ENCODE peak calls at places on chromosomes 6 and 20, in eight cellular contexts. R, V, Z, X, W, C, Q and J are unnamed samples.

GRCh38 chr20:25867776-25868649 is 171.4 kb upstream of the ZNF337 start:
- DNase-seq in Z (peak), C (peak), Q (peak), X (no peak), W (peak), V (peak), R (peak), J (peak)

GRCh38 chr20:47487175-47487917 is 14.3 kb upstream of the NCOA3 start:
- DNase-seq in C (peak), Q (no peak), W (no peak), Z (peak), X (no peak), R (no peak), V (peak), J (no peak)

GRCh38 chr6:14734416-14735340 is 511.2 kb upstream of the JARID2 start:
- DNase-seq in R (peak), Q (no peak), W (no peak), X (peak), Z (no peak), V (peak), C (no peak), J (peak)

GRCh38 chr6:55713411-55713810 is 134.4 kb upstream of the HMGCLL1 start:
- DNase-seq in X (no peak), W (no peak), C (no peak), V (peak), R (peak), Z (no peak), Q (no peak), J (peak)

GRCh38 chr6:112360498-112360897 is 13.4 kb downstream of the RFPL4B start:
- DNase-seq in V (no peak), W (no peak), Z (peak), R (no peak), Q (no peak), X (no peak), C (no peak), J (peak)

GRCh38 chr6:215335-216034 is 76.8 kb upstream of the DUSP22 start:
- DNase-seq in V (peak), W (no peak), X (peak), R (peak), Q (no peak), C (no peak), Z (no peak), J (peak)

GRCh38 chr20:37378785-37379598 is 33.1 kb downstream of the SRC start:
- DNase-seq in V (peak), Z (peak), R (peak), X (no peak), C (peak), Q (no peak), W (no peak), J (peak)

GRCh38 chr20:4161447-4162251 is 146.3 kb upstream of the RNF24 start:
- DNase-seq in Z (no peak), C (peak), X (no peak), V (no peak), Q (no peak), W (no peak), R (peak), J (peak)

GRCh38 chr6:130412556-130413290 is 46.9 kb downstream of the TMEM200A start:
- DNase-seq in R (no peak), Q (no peak), W (no peak), C (no peak), Z (no peak), X (no peak), V (peak), J (no peak)

GRCh38 chr6:56877922-56878321 is 77.0 kb upstream of the BEND6 start:
- DNase-seq in W (no peak), C (no peak), X (no peak), R (no peak), V (no peak), Z (no peak), Q (no peak), J (no peak)

GRCh38 chr6:68233623-68234022 is 401.5 kb upstream of the ADGRB3 start:
- DNase-seq in V (peak), Q (no peak), Z (no peak), W (no peak), X (no peak), R (peak), C (no peak), J (peak)

GRCh38 chr6:40585661-40586269 is 1.4 kb downstream of the LRFN2 start:
- DNase-seq in Z (no peak), C (no peak), R (no peak), Q (no peak), X (no peak), V (no peak), W (no peak), J (no peak)

GRCh38 chr6:168041928-168042327 is 37.1 kb downstream of the FRMD1 start:
- DNase-seq in W (no peak), X (no peak), V (no peak), C (peak), Q (no peak), Z (no peak), R (no peak), J (no peak)

GRCh38 chr6:125149256-125150144 is 4.1 kb upstream of the TPD52L1 start:
- DNase-seq in W (no peak), Z (no peak), X (no peak), V (peak), R (peak), Q (no peak), C (no peak), J (peak)

DNA sequence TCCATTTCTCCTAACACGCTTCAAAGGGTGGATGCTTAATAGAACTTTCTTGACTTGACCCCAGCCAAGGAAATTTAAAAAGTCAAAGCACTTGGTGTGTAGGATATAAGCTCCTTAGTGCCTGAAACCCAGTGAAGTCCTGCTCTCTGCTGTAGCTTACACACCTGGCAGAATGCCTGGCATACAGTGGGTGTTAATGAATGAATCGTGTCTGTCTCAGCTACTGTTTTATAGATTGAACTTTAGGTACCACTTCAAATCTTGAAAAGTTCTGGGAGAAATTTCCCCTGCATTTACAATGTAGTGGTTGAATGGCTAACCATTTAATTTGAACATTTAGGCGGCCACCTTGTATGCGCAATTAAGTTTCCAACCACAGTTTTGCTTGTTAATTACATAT is 70.5 kb upstream of the ZNF217 start:
- DNase-seq in C (no peak), R (no peak), V (no peak), W (no peak), X (no peak), Z (no peak), Q (no peak), J (no peak)
- H3K4me3 ChIP-seq in C (no peak), R (no peak), V (no peak), W (no peak), X (no peak), Z (no peak), Q (no peak), J (no peak)

GRCh38 chr6:114342826-114343781 is at the start of gene HS3ST5:
- DNase-seq in Z (no peak), R (no peak), X (no peak), V (no peak), W (peak), Q (no peak), C (peak), J (peak)
- TF ChIP-seq CTCF in Z (no peak), R (peak), X (no peak), V (no peak), W (peak), Q (peak), C (no peak), J (peak)

GRCh38 chr6:151240036-151240685 is 394 bp downstream of the AKAP12 start:
- DNase-seq in X (peak), C (peak), V (peak), R (peak), Q (peak), Z (peak), W (peak), J (peak)

GRCh38 chr6:151240861-151241642 is 1.3 kb downstream of the AKAP12 start:
- DNase-seq in V (peak), W (peak), Q (peak), X (peak), C (no peak), R (peak), Z (peak), J (peak)

GRCh38 chr6:151239603-151240035 is at the start of gene AKAP12:
- DNase-seq in Q (peak), V (peak), C (no peak), W (no peak), R (no peak), X (peak), Z (no peak), J (peak)

GRCh38 chr6:151242420-151242841 is 2.7 kb downstream of the AKAP12 start:
- DNase-seq in Q (no peak), V (peak), Z (no peak), R (peak), W (no peak), X (no peak), C (no peak), J (no peak)

DNA sequence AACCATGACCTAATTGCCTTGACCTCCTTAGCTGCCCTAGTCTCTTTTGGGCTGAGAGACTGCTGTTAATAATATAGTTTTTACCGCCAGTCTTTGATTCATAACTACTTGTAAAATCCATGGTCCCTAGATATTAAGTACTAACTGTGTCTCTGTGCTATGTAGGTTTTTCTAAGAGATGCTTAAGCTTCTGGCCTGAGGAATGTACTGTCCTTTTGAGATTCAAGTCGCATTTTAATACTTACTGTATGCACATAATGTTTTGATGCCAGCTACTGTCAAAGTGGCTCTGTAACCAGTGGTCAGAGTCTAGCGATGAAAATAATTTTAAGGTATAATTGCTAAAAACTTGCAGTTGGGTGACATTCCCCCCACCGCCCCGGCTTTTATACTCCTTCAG is 2.1 kb downstream of the AKAP12 start:
- DNase-seq in R (peak), Z (no peak), C (no peak), X (no peak), Q (no peak), V (peak), W (no peak), J (no peak)
- H3K4me3 ChIP-seq in R (peak), Z (peak), C (peak), X (no peak), Q (peak), V (peak), W (peak), J (no peak)

GRCh38 chr6:64505312-64505711 is 869.7 kb downstream of the PHF3 start:
- DNase-seq in C (peak), Q (no peak), Z (no peak), V (no peak), W (no peak), R (no peak), X (no peak), J (peak)
- TF ChIP-seq CTCF in C (no peak), Q (peak), Z (peak), V (peak), W (no peak), R (peak), X (no peak), J (peak)

GRCh38 chr6:43269273-43270007 is 26.2 kb downstream of the TTBK1 start:
- DNase-seq in C (no peak), R (no peak), V (no peak), Q (no peak), X (no peak), Z (no peak), W (no peak), J (no peak)
- H3K4me3 ChIP-seq in C (peak), R (no peak), V (peak), Q (peak), X (no peak), Z (no peak), W (no peak), J (peak)

DNA sequence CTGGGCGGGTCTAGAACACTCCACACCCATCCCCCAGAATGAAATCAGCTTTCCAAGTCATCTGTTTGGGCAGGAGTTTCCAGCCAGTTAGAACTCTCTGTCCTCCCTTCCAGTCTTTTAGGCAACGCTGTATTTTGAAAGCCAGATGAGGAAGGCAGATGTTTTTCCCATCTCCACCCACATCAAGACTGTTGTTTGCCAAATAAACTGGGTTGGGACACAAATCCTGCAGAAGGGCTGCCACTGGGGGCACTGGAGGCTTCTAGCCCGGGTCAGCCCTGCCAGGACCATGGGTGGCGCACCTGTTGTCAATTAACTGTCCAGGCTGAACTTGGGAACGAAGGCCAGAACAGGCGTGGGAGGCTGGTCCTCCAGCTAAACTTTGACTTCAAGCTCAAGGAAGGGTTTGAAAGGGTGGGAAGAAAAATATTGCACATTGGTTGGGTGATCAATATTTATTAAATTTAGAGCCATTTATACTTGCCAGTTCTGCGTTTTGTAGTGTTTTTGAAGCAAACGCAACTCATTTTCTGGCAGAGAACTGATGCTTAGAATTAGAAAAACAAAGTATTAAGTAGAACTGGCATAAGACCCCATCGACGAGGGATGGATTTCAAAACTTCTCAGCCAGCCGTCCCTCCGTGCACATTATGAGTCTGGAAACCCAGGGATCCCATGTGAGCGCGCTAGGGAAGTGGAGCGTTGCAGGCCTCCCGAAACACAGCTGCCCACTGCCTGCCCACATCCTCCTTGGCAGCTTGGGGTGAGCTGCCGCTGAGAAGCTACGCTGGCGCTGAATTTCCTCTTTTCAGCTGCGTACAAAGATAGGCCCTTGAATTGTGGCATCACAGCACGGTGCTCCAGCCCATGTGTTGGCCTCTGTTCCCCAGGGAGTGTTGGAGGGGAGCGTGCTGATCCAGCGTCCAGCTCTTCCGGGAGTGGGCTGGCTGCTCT is 297.4 kb downstream of the QKI start:
- DNase-seq in R (no peak), Q (peak), C (peak), V (peak), X (peak), W (peak), Z (no peak), J (no peak)
- TF ChIP-seq CTCF in R (no peak), Q (peak), C (no peak), V (no peak), X (no peak), W (no peak), Z (no peak), J (no peak)

GRCh38 chr6:142302427-142303190 is 802 bp downstream of the ADGRG6 start:
- DNase-seq in C (no peak), Q (no peak), W (no peak), V (no peak), R (no peak), X (peak), Z (peak), J (peak)
- H3K4me3 ChIP-seq in C (peak), Q (peak), W (peak), V (peak), R (peak), X (peak), Z (peak), J (peak)